ENCODE peak calls at places on chromosomes 2 and 18, in seven cellular contexts. B is AG04450, G is stomach, T is body of pancreas, M is dorsolateral prefrontal cortex, N is IMR-90, D is fibroblast of lung. X is an unnamed sample. For H3K27me3, the result is how much of the 10 kb centered on the place peaks cover.

GRCh38 chr2:176001903-176002683 is at the start of gene LNPK:
- DNase-seq in B (peak), G (peak), T (peak), M (peak), N (peak), D (peak), X (peak)

GRCh38 chr2:9310827-9311226 is 104.2 kb downstream of the ASAP2 start:
- DNase-seq in B (no peak), G (no peak), T (no peak), M (no peak), N (no peak), D (peak), X (no peak)

GRCh38 chr18:32289480-32290075 is 99.7 kb downstream of the MEP1B start:
- DNase-seq in B (peak), G (peak), T (peak), M (no peak), N (peak), D (peak), X (peak)

GRCh38 chr2:180203972-180204371 is 196.9 kb upstream of the CWC22 start:
- DNase-seq in B (no peak), G (no peak), T (no peak), M (no peak), N (peak), D (peak), X (no peak)

GRCh38 chr2:196409376-196409775 is 230.1 kb upstream of the CCDC150 start:
- DNase-seq in B (no peak), G (no peak), T (no peak), M (no peak), N (no peak), D (peak), X (no peak)

GRCh38 chr2:174630097-174630496 is 32.5 kb upstream of the WIPF1 start:
- DNase-seq in B (no peak), G (no peak), T (no peak), M (no peak), N (no peak), D (no peak), X (no peak)

GRCh38 chr2:179974743-179975142 is 32.4 kb downstream of the CWC22 start:
- DNase-seq in B (no peak), G (no peak), T (no peak), M (no peak), N (no peak), D (no peak), X (no peak)

GRCh38 chr2:204019572-204020501 is 83.3 kb downstream of the ICOS start:
- DNase-seq in B (no peak), G (no peak), T (no peak), M (no peak), N (peak), D (peak), X (no peak)

GRCh38 chr18:22214731-22215528 is 45.5 kb downstream of the GATA6 start:
- DNase-seq in B (no peak), G (no peak), T (no peak), M (no peak), N (peak), D (peak), X (no peak)

GRCh38 chr2:102120261-102121259 is 22.0 kb upstream of the IL1R1 start:
- DNase-seq in B (no peak), G (peak), T (peak), M (no peak), N (no peak), D (no peak), X (no peak)

GRCh38 chr18:25229080-25229479 is 122.9 kb downstream of the ZNF521 start:
- DNase-seq in B (peak), G (no peak), T (no peak), M (no peak), N (peak), D (peak), X (no peak)

GRCh38 chr2:133952420-133952819 is 301.5 kb upstream of the MGAT5 start:
- DNase-seq in B (no peak), G (no peak), T (no peak), M (no peak), N (no peak), D (no peak), X (no peak)

GRCh38 chr2:169704160-169704713 is 10.0 kb downstream of the PHOSPHO2 start:
- DNase-seq in B (no peak), G (no peak), T (no peak), M (no peak), N (no peak), D (no peak), X (no peak)

GRCh38 chr18:42373584-42373983 is 418.6 kb downstream of the PIK3C3 start:
- DNase-seq in B (no peak), G (no peak), T (no peak), M (no peak), N (no peak), D (no peak), X (no peak)

GRCh38 chr2:128536925-128537620 is 218.4 kb upstream of the HS6ST1 start:
- DNase-seq in B (peak), G (peak), T (no peak), M (no peak), N (peak), D (peak), X (no peak)

GRCh38 chr18:62852851-62853250 is 137.5 kb downstream of the PHLPP1 start:
- DNase-seq in B (no peak), G (no peak), T (no peak), M (no peak), N (peak), D (peak), X (no peak)

GRCh38 chr2:42607101-42607637 is 38.7 kb downstream of the MTA3 start:
- DNase-seq in B (no peak), G (no peak), T (no peak), M (no peak), N (no peak), D (no peak), X (no peak)

GRCh38 chr2:3493610-3493997 is 25.7 kb downstream of the ADI1 start:
- DNase-seq in B (peak), G (no peak), T (peak), M (no peak), N (peak), D (peak), X (peak)

GRCh38 chr18:37548679-37549289 is 16.8 kb downstream of the CELF4 start:
- DNase-seq in B (no peak), G (no peak), T (no peak), M (no peak), N (no peak), D (no peak), X (no peak)

GRCh38 chr2:230678018-230678417 is 34.6 kb upstream of the CAB39 start:
- DNase-seq in B (no peak), G (no peak), T (no peak), M (no peak), N (no peak), D (no peak), X (no peak)

GRCh38 chr2:33291278-33292013 is 185.0 kb upstream of the RASGRP3 start:
- DNase-seq in B (peak), G (no peak), T (no peak), M (no peak), N (peak), D (peak), X (no peak)

GRCh38 chr2:855177-855576 is 95.5 kb upstream of the SNTG2 start:
- DNase-seq in B (no peak), G (no peak), T (no peak), M (no peak), N (no peak), D (no peak), X (no peak)

GRCh38 chr2:83063933-83064332 is 1395.1 kb downstream of the SUCLG1 start:
- DNase-seq in B (no peak), G (no peak), T (no peak), M (no peak), N (no peak), D (no peak), X (no peak)

GRCh38 chr2:158786897-158787296 is 8.2 kb upstream of the DAPL1 start:
- DNase-seq in B (no peak), G (no peak), T (no peak), M (no peak), N (no peak), D (no peak), X (no peak)

DNA sequence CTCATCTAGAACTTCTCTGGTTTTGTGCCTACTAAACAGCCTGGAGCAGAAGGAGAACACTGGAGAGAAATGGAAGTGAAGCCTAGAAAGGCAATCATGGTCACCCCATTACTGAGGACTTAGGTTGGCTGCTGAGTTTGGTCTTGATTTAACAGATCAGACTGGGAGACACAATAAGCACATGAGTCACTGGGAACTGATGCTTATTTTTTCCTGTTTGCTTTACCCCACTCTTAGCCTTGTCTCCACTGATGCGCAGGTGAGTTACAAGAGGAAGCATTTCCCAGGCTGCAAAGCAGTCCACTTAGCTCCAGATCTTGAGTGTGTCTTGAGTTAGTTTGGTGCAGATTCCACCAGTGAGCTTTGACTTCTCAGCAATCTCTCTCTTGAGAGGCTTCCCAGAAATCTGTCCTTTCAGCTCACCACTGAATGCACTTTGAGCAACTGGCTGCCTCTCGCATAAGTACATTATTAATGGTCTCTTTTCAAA is 390.3 kb upstream of the SETBP1 start:
- DNase-seq in B (no peak), G (no peak), T (no peak), M (no peak), N (no peak), D (peak), X (no peak)
- H3K27me3 ChIP-seq in B (under half), G (under half), T (under half), M (under half), N (under half), D (under half), X (under half)

DNA sequence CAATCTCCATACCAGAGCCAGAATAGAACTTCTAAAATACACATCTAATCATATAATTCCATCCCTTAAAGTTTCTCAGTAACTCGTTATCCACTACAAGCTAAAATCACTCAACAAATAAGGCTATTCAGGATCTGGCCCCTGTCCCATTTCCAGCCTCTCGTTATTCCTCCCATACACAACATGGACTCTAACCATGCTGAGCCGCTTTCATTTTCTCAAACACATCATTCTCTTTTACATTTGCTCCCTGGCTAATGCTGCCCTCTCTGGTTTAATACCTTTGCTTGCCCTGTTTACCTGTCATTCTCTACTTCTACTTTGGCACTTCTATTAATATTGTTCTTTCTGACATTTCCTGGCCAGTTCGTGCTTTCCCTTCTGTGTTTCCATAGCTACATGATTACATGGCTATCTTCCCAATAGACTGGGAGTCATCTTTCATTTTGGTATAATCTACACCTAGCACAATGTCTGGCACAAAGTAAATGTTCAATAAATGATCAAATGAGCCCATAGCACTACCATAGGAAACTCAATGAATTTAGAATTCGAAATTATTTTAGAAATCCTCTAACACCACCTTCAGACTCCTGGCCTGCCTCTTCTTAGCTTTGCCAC is 163.6 kb upstream of the VRK2 start:
- DNase-seq in B (no peak), G (no peak), T (peak), M (no peak), N (no peak), D (no peak), X (no peak)
- H3K4me3 ChIP-seq in B (no peak), G (no peak), T (no peak), M (peak), N (no peak), D (no peak), X (no peak)

GRCh38 chr2:117537030-117537429 is 277.5 kb upstream of the DDX18 start:
- DNase-seq in B (no peak), G (no peak), T (no peak), M (no peak), N (no peak), D (no peak), X (peak)

GRCh38 chr2:117536139-117536538 is 278.4 kb upstream of the DDX18 start:
- DNase-seq in B (no peak), G (no peak), T (peak), M (no peak), N (no peak), D (no peak), X (no peak)
- TF ChIP-seq CTCF in B (no peak), G (no peak), T (no peak), M (no peak), N (no peak), D (no peak), X (peak)

DNA sequence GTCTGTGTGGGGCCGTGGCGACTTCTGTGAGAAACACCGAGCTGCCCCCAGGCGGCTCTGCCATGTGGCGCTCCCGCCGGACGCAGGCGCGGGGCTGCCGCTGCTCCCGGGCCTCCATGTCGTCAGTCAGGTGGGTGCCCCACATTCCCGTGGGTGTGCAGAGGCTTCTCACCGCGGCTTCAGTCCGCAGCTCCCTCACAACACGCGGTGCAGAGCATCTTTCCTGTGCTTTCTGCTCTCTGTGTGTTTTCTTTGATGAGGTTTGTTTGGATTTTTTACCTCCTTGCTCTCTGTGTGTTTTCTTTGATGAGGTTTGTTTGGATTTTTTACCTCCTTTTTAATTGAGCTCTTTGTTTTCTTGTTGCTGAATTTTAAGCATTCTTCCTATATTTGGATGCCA is 13.0 kb downstream of the AQP12A start:
- DNase-seq in B (no peak), G (no peak), T (no peak), M (no peak), N (no peak), D (no peak), X (no peak)
- H3K27me3 ChIP-seq in B (under half), G (under half), T (under half), M (under half), N (under half), D (under half), X (under half)

GRCh38 chr18:23738151-23738550 is 48.9 kb downstream of the LAMA3 start:
- DNase-seq in B (no peak), G (no peak), T (no peak), M (no peak), N (no peak), D (no peak), X (no peak)
- H3K4me3 ChIP-seq in B (no peak), G (no peak), T (no peak), M (no peak), N (no peak), D (no peak), X (no peak)

GRCh38 chr2:14751581-14751980 is 119.1 kb downstream of the LRATD1 start:
- DNase-seq in B (no peak), G (no peak), T (peak), M (no peak), N (no peak), D (no peak), X (no peak)
- TF ChIP-seq CTCF in B (no peak), G (no peak), T (no peak), M (no peak), N (no peak), D (no peak), X (no peak)

GRCh38 chr2:238801791-238802190 is 46.1 kb upstream of the TWIST2 start:
- DNase-seq in B (no peak), G (no peak), T (no peak), M (no peak), N (no peak), D (no peak), X (no peak)
- H3K27me3 ChIP-seq in B (under half), G (under half), T (under half), M (under half), N (under half), D (under half), X (half or more)

GRCh38 chr2:120677696-120678095 is 58.0 kb upstream of the GLI2 start:
- DNase-seq in B (no peak), G (no peak), T (no peak), M (no peak), N (no peak), D (peak), X (no peak)

GRCh38 chr2:120678926-120679325 is 56.7 kb upstream of the GLI2 start:
- DNase-seq in B (no peak), G (no peak), T (no peak), M (peak), N (no peak), D (no peak), X (no peak)

GRCh38 chr2:120677221-120677620 is 58.4 kb upstream of the GLI2 start:
- DNase-seq in B (no peak), G (no peak), T (no peak), M (no peak), N (no peak), D (no peak), X (no peak)

GRCh38 chr2:120679526-120679925 is 56.1 kb upstream of the GLI2 start:
- DNase-seq in B (no peak), G (no peak), T (no peak), M (no peak), N (no peak), D (no peak), X (no peak)

GRCh38 chr2:120678251-120678650 is 57.4 kb upstream of the GLI2 start:
- DNase-seq in B (no peak), G (no peak), T (no peak), M (no peak), N (peak), D (peak), X (no peak)
- H3K4me3 ChIP-seq in B (no peak), G (no peak), T (no peak), M (no peak), N (no peak), D (no peak), X (no peak)

GRCh38 chr2:10448646-10449480 is 736 bp upstream of the ODC1 start:
- DNase-seq in B (peak), G (peak), T (peak), M (peak), N (peak), D (peak), X (peak)
- TF ChIP-seq CTCF in B (no peak), G (no peak), T (no peak), M (peak), N (peak), D (no peak), X (peak)